ENCODE peak calls at places on chromosomes 4 and X, in four cellular contexts. O, N, L and Z are unnamed samples.
A peak's percentile ranks its signal among the peaks of the same experiment; 100 is the strongest.

GRCh38 chrX:28794751-28795150 is 207.5 kb downstream of the IL1RAPL1 start:
- DNase-seq in O (no peak), L (no peak), N (no peak), Z (no peak)

GRCh38 chr4:14916554-14917304 is 85.6 kb upstream of the CPEB2 start:
- DNase-seq in L (no peak), N (no peak), O (no peak), Z (no peak)

GRCh38 chr4:120769227-120769626 is 153.3 kb downstream of the PRDM5 start:
- DNase-seq in O (no peak), N (no peak), L (no peak), Z (no peak)

GRCh38 chrX:37958493-37959211 is 47.7 kb upstream of the SYTL5 start:
- DNase-seq in N (no peak), L (no peak), O (no peak), Z (no peak)

GRCh38 chr4:175435437-175435836 is 376.6 kb downstream of the GPM6A start:
- DNase-seq in N (no peak), O (no peak), L (no peak), Z (no peak)

GRCh38 chr4:5203309-5203708 is 152.0 kb downstream of the STK32B start:
- DNase-seq in N (no peak), O (no peak), L (no peak), Z (no peak)

GRCh38 chr4:168923526-168924194 is 86.4 kb downstream of the CBR4 start:
- DNase-seq in L (peak; percentile 47), O (peak; percentile 46), N (peak; percentile 57), Z (peak; percentile 73)

GRCh38 chrX:125295337-125295736 is 24.3 kb upstream of the TEX13C start:
- DNase-seq in L (no peak), N (no peak), O (no peak), Z (no peak)

GRCh38 chr4:37631551-37631950 is 54.6 kb downstream of the RELL1 start:
- DNase-seq in O (no peak), L (no peak), N (no peak), Z (no peak)

GRCh38 chrX:130097507-130098201 is 12.6 kb downstream of the ELF4 start:
- DNase-seq in N (no peak), O (no peak), L (no peak), Z (no peak)